ENCODE peak calls at places on chromosomes 1 and 21, in nine cellular contexts. A, H, K, M, R, O, Q, V and J are unnamed samples.

GRCh38 chr1:171222961-171223360 is 25.3 kb upstream of the FMO1 start:
- DNase-seq in A (no peak), H (no peak), K (no peak), M (no peak), R (no peak), O (no peak), Q (no peak), V (no peak), J (no peak)

GRCh38 chr1:20830378-20830777 is 43.3 kb upstream of the HP1BP3 start:
- DNase-seq in A (no peak), H (no peak), K (no peak), M (no peak), R (no peak), O (no peak), Q (no peak), V (no peak), J (no peak)

GRCh38 chr1:51850420-51851297 is 27.9 kb downstream of the NRDC start:
- DNase-seq in A (no peak), H (peak), K (no peak), M (no peak), R (no peak), O (no peak), Q (peak), V (no peak), J (no peak)

GRCh38 chr1:163076981-163077761 is 8.0 kb downstream of the RGS4 start:
- DNase-seq in A (no peak), H (peak), K (no peak), M (no peak), R (no peak), O (no peak), Q (no peak), V (no peak), J (no peak)

GRCh38 chr1:154344977-154345837 is 19.9 kb downstream of the ATP8B2 start:
- DNase-seq in A (peak), H (peak), K (peak), M (peak), R (peak), O (no peak), Q (no peak), V (peak), J (peak)

GRCh38 chr1:84370831-84371394 is 27.4 kb upstream of the DNASE2B start:
- DNase-seq in A (no peak), H (no peak), K (no peak), M (no peak), R (no peak), O (no peak), Q (no peak), V (peak), J (no peak)

GRCh38 chr1:17790383-17791054 is 35.4 kb downstream of the ACTL8 start:
- DNase-seq in A (no peak), H (no peak), K (no peak), M (no peak), R (no peak), O (no peak), Q (no peak), V (no peak), J (no peak)

GRCh38 chr1:224181453-224181810 is 1.6 kb upstream of the DEGS1 start:
- DNase-seq in A (no peak), H (no peak), K (no peak), M (no peak), R (no peak), O (no peak), Q (no peak), V (no peak), J (no peak)

GRCh38 chr1:86441581-86441980 is 17.6 kb downstream of the CLCA2 start:
- DNase-seq in A (no peak), H (no peak), K (no peak), M (no peak), R (no peak), O (no peak), Q (no peak), V (no peak), J (peak)

GRCh38 chr1:55015731-55016620 is 17.2 kb downstream of the BSND start:
- DNase-seq in A (no peak), H (no peak), K (no peak), M (no peak), R (no peak), O (no peak), Q (no peak), V (no peak), J (no peak)

GRCh38 chr1:17485280-17485679 is 45.8 kb upstream of the RCC2 start:
- DNase-seq in A (no peak), H (peak), K (peak), M (no peak), R (no peak), O (no peak), Q (no peak), V (peak), J (peak)

GRCh38 chr1:36513676-36514473 is 31.2 kb upstream of the CSF3R start:
- DNase-seq in A (no peak), H (no peak), K (no peak), M (no peak), R (no peak), O (no peak), Q (no peak), V (no peak), J (no peak)

GRCh38 chr1:11525151-11525505 is 46.2 kb downstream of the DISP3 start:
- DNase-seq in A (no peak), H (no peak), K (no peak), M (no peak), R (no peak), O (no peak), Q (no peak), V (no peak), J (no peak)

GRCh38 chr1:31576201-31576669 is at the start of gene TINAGL1:
- DNase-seq in A (no peak), H (no peak), K (no peak), M (no peak), R (peak), O (no peak), Q (no peak), V (peak), J (no peak)

GRCh38 chr1:180926164-180926981 is 13.7 kb downstream of the KIAA1614 start:
- DNase-seq in A (no peak), H (peak), K (no peak), M (no peak), R (no peak), O (peak), Q (peak), V (no peak), J (peak)

GRCh38 chr1:235368428-235368827 is 1.2 kb downstream of the TBCE start:
- DNase-seq in A (no peak), H (no peak), K (no peak), M (no peak), R (no peak), O (no peak), Q (no peak), V (no peak), J (no peak)

GRCh38 chr1:178064191-178064821 is 29.6 kb upstream of the RASAL2 start:
- DNase-seq in A (no peak), H (no peak), K (no peak), M (no peak), R (no peak), O (no peak), Q (no peak), V (no peak), J (no peak)

GRCh38 chr1:117209094-117209493 is 1.6 kb downstream of the VTCN1 start:
- DNase-seq in A (no peak), H (no peak), K (no peak), M (no peak), R (no peak), O (no peak), Q (no peak), V (peak), J (no peak)

GRCh38 chr1:5864256-5864655 is 128.0 kb downstream of the NPHP4 start:
- DNase-seq in A (no peak), H (no peak), K (no peak), M (no peak), R (no peak), O (no peak), Q (no peak), V (no peak), J (no peak)

GRCh38 chr21:15063821-15064575 is 802 bp downstream of the NRIP1 start:
- DNase-seq in A (no peak), H (no peak), K (peak), M (no peak), R (no peak), O (no peak), Q (peak), V (peak), J (peak)

GRCh38 chr1:227416156-227416865 is 98.0 kb upstream of the CDC42BPA start:
- DNase-seq in A (no peak), H (no peak), K (no peak), M (no peak), R (no peak), O (no peak), Q (no peak), V (no peak), J (no peak)

GRCh38 chr1:76101534-76101933 is 27.0 kb downstream of the ST6GALNAC3 start:
- DNase-seq in A (no peak), H (no peak), K (no peak), M (no peak), R (no peak), O (no peak), Q (no peak), V (no peak), J (no peak)

GRCh38 chr1:225454733-225455132 is 26.9 kb upstream of the LBR start:
- DNase-seq in A (no peak), H (no peak), K (no peak), M (peak), R (no peak), O (no peak), Q (no peak), V (peak), J (peak)

GRCh38 chr1:19014765-19015164 is 58.3 kb upstream of the IFFO2 start:
- DNase-seq in A (no peak), H (no peak), K (no peak), M (no peak), R (no peak), O (no peak), Q (no peak), V (no peak), J (no peak)

GRCh38 chr1:224430511-224431113 is 4.0 kb downstream of the WDR26 start:
- DNase-seq in A (peak), H (no peak), K (no peak), M (no peak), R (peak), O (no peak), Q (peak), V (peak), J (peak)

GRCh38 chr1:43688594-43689000 is 18.7 kb upstream of the ST3GAL3 start:
- DNase-seq in A (no peak), H (no peak), K (no peak), M (no peak), R (no peak), O (no peak), Q (no peak), V (peak), J (no peak)

GRCh38 chr1:25174730-25175612 is 57.3 kb downstream of the SYF2 start:
- DNase-seq in A (no peak), H (no peak), K (no peak), M (no peak), R (no peak), O (no peak), Q (peak), V (no peak), J (no peak)

GRCh38 chr1:15158506-15159165 is 5.1 kb downstream of the TMEM51 start:
- DNase-seq in A (no peak), H (no peak), K (no peak), M (no peak), R (no peak), O (no peak), Q (no peak), V (peak), J (no peak)

GRCh38 chr1:186781731-186782130 is 47.0 kb upstream of the PLA2G4A start:
- DNase-seq in A (no peak), H (no peak), K (no peak), M (no peak), R (no peak), O (no peak), Q (no peak), V (no peak), J (no peak)

GRCh38 chr1:21759182-21759581 is 23.8 kb downstream of the USP48 start:
- DNase-seq in A (no peak), H (no peak), K (no peak), M (no peak), R (no peak), O (no peak), Q (no peak), V (no peak), J (no peak)

GRCh38 chr1:71242239-71242638 is 161.4 kb upstream of the ZRANB2 start:
- DNase-seq in A (no peak), H (no peak), K (no peak), M (no peak), R (no peak), O (no peak), Q (no peak), V (peak), J (no peak)

GRCh38 chr1:112267929-112268328 is 128.1 kb upstream of the CTTNBP2NL start:
- DNase-seq in A (no peak), H (no peak), K (no peak), M (no peak), R (peak), O (no peak), Q (no peak), V (no peak), J (no peak)

GRCh38 chr1:219518906-219519248 is 94.0 kb downstream of the ZC3H11B start:
- DNase-seq in A (no peak), H (no peak), K (no peak), M (no peak), R (no peak), O (no peak), Q (no peak), V (no peak), J (no peak)

GRCh38 chr1:2444138-2444591 is 31.8 kb upstream of the PEX10 start:
- DNase-seq in A (no peak), H (no peak), K (no peak), M (no peak), R (no peak), O (no peak), Q (no peak), V (no peak), J (no peak)

GRCh38 chr1:21815724-21816311 is 3.8 kb downstream of the LDLRAD2 start:
- DNase-seq in A (no peak), H (no peak), K (no peak), M (no peak), R (peak), O (no peak), Q (no peak), V (no peak), J (no peak)

GRCh38 chr1:102798718-102799117 is 309.6 kb downstream of the COL11A1 start:
- DNase-seq in A (no peak), H (no peak), K (no peak), M (no peak), R (no peak), O (no peak), Q (no peak), V (no peak), J (no peak)

GRCh38 chr1:114536043-114536442 is 25.0 kb upstream of the TRIM33 start:
- DNase-seq in A (no peak), H (no peak), K (no peak), M (no peak), R (no peak), O (no peak), Q (no peak), V (no peak), J (no peak)

GRCh38 chr1:66396212-66396890 is 137.6 kb upstream of the SGIP1 start:
- DNase-seq in A (no peak), H (no peak), K (no peak), M (no peak), R (no peak), O (no peak), Q (no peak), V (no peak), J (no peak)

GRCh38 chr1:50969611-50970507 is at the start of gene CDKN2C:
- DNase-seq in A (peak), H (peak), K (peak), M (no peak), R (peak), O (peak), Q (peak), V (peak), J (peak)

GRCh38 chr1:198155253-198155652 is 1.5 kb upstream of the NEK7 start:
- DNase-seq in A (no peak), H (no peak), K (no peak), M (no peak), R (no peak), O (peak), Q (no peak), V (peak), J (no peak)